ENCODE peak calls at places on chromosomes 7 and 10, in four cellular contexts. V is hepatocyte; K is CD4-positive, CD25-positive, alpha-beta regulatory T cell; N is cardiac muscle cell. L is an unnamed sample.

GRCh38 chr7:155130493-155130892 is 60.4 kb downstream of the HTR5A start:
- DNase-seq in K (no peak), N (no peak), V (no peak), L (no peak)

GRCh38 chr7:17460001-17460400 is 161.5 kb downstream of the AHR start:
- DNase-seq in V (no peak), K (no peak), N (no peak), L (no peak)

GRCh38 chr10:101112799-101113594 is 18.1 kb upstream of the TLX1 start:
- DNase-seq in V (no peak), K (no peak), N (no peak), L (no peak)

GRCh38 chr10:4013651-4014085 is 228.7 kb upstream of the KLF6 start:
- DNase-seq in V (no peak), N (no peak), K (no peak), L (no peak)

GRCh38 chr10:91167406-91167805 is 53.1 kb upstream of the PCGF5 start:
- DNase-seq in K (no peak), N (no peak), V (no peak), L (no peak)

GRCh38 chr10:68151453-68151852 is 42.2 kb downstream of the MYPN start:
- DNase-seq in V (no peak), K (no peak), N (no peak), L (no peak)

GRCh38 chr7:16989883-16990413 is 108.2 kb upstream of the AGR3 start:
- DNase-seq in N (peak), V (peak), K (no peak), L (no peak)

GRCh38 chr10:36725581-36726520 is 399.5 kb upstream of the ANKRD30A start:
- DNase-seq in N (peak), V (peak), K (no peak), L (no peak)

GRCh38 chr10:77305650-77306632 is 331.7 kb downstream of the KCNMA1 start:
- DNase-seq in K (no peak), V (no peak), N (peak), L (no peak)

GRCh38 chr7:6630007-6630849 is 6.9 kb upstream of the ZNF316 start:
- DNase-seq in V (no peak), K (no peak), N (no peak), L (no peak)

GRCh38 chr7:45978010-45978681 is 57.1 kb upstream of the IGFBP3 start:
- DNase-seq in V (peak), N (peak), K (no peak), L (no peak)

GRCh38 chr10:78779339-78779955 is 289.3 kb upstream of the ZMIZ1 start:
- DNase-seq in V (no peak), K (no peak), N (peak), L (no peak)

GRCh38 chr7:100568936-100569844 is 4.5 kb downstream of the SAP25 start:
- DNase-seq in V (peak), K (peak), N (peak), L (peak)

GRCh38 chr7:39406464-39406863 is 159.7 kb upstream of the YAE1 start:
- DNase-seq in N (no peak), V (peak), K (no peak), L (no peak)

GRCh38 chr7:111633878-111634277 is 71.6 kb upstream of the IMMP2L start:
- DNase-seq in N (no peak), K (no peak), V (no peak), L (no peak)

GRCh38 chr7:47536705-47537611 is 45.0 kb downstream of the TNS3 start:
- DNase-seq in N (peak), V (peak), K (no peak), L (no peak)

GRCh38 chr7:42492895-42493294 is 255.9 kb upstream of the GLI3 start:
- DNase-seq in K (no peak), V (no peak), N (peak), L (no peak)

GRCh38 chr10:122197823-122198222 is 73.3 kb upstream of the BTBD16 start:
- DNase-seq in V (no peak), N (no peak), K (no peak), L (no peak)

GRCh38 chr7:90743626-90744025 is 147.5 kb downstream of the CDK14 start:
- DNase-seq in K (no peak), V (no peak), N (no peak), L (no peak)

GRCh38 chr7:90736968-90737939 is 141.1 kb downstream of the CDK14 start:
- DNase-seq in K (no peak), N (no peak), V (no peak), L (no peak)

GRCh38 chr7:90739731-90740130 is 143.6 kb downstream of the CDK14 start:
- DNase-seq in N (no peak), V (no peak), K (no peak), L (no peak)

GRCh38 chr7:90738249-90738648 is 142.1 kb downstream of the CDK14 start:
- DNase-seq in N (no peak), V (no peak), K (no peak), L (no peak)

DNA sequence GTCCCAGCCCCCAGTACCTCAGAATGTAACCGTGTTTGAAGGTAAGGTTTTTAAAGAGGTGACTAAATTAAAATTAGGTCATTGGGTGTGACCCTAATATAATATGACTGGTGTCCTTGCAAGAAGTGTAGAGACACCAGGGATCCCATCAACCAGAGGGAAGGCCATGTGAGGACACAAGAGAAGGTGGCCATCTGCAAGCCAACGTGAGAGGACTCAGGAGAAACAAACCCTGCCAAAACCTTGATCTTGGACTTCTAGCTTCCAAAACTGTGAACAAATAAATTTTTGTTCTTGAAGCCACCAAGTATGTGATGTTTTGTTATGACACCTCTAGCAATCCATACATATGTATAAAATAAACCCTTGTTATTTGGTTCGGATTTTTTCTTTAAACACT is 144.2 kb downstream of the CDK14 start:
- DNase-seq in N (no peak), K (no peak), V (no peak), L (no peak)
- H3K27ac ChIP-seq in N (no peak), K (no peak), V (no peak), L (no peak)

GRCh38 chr10:75396861-75397570 is 4.5 kb downstream of the ZNF503 start:
- DNase-seq in V (peak), K (no peak), N (peak), L (no peak)
- H3K27ac ChIP-seq in V (peak), K (no peak), N (peak), L (no peak)

DNA sequence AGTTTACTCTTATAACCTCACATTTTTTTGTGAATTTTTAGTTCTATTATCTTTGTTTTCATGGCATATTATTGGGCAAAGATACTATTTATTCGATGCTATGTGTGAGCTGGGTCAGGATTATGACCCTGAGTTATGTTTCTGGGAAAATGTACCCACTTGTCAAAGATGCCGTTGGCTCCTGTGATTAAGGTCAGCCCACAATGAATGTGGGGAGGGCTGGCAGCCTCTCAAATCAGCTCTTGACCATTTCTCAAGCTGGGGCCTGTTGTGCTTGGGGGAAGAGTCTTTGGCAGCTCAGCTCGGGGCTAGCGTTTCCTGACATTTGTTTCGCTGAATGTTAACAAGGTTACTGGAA is 97.5 kb downstream of the TCF7L2 start:
- DNase-seq in N (peak), K (no peak), V (no peak), L (no peak)
- H3K27ac ChIP-seq in N (peak), K (no peak), V (peak), L (no peak)

GRCh38 chr7:7921830-7922229 is 46.8 kb upstream of the GLCCI1 start:
- DNase-seq in V (no peak), K (no peak), N (no peak), L (no peak)

GRCh38 chr7:7920481-7920880 is 48.1 kb upstream of the GLCCI1 start:
- DNase-seq in K (peak), N (no peak), V (no peak), L (no peak)

GRCh38 chr7:7919449-7919945 is 49.1 kb upstream of the GLCCI1 start:
- DNase-seq in V (no peak), N (no peak), K (no peak), L (no peak)

GRCh38 chr7:7918736-7919448 is 49.7 kb upstream of the GLCCI1 start:
- DNase-seq in K (no peak), N (no peak), V (no peak), L (no peak)

GRCh38 chr7:7920056-7920455 is 48.5 kb upstream of the GLCCI1 start:
- DNase-seq in K (no peak), N (no peak), V (no peak), L (no peak)
- H3K27ac ChIP-seq in K (peak), N (no peak), V (no peak), L (no peak)

DNA sequence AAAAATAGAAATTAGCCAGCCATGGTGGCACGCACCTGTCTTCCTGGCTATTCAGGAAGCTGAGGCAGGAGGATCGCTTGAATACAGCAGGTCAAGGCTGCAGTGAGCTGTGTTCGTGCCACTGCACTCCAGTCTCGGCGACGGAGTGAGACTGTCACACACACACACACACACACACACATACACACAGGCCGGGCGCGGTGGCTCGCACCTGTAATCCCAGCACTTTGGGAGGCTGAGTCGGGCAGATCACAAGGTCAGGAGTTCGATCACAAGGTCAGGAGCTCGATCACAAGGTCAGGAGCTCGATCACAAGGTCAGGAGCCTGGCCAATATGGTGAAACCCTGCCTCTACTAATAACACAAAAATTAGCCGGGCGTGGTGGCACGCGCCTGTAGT is 68.4 kb downstream of the ST8SIA6 start:
- DNase-seq in K (no peak), N (no peak), V (no peak), L (no peak)
- H3K27ac ChIP-seq in K (no peak), N (no peak), V (no peak), L (no peak)

GRCh38 chr10:110005716-110006115 is 2.1 kb upstream of the ADD3 start:
- DNase-seq in K (no peak), N (peak), V (peak), L (no peak)
- H3K27ac ChIP-seq in K (no peak), N (peak), V (peak), L (no peak)

GRCh38 chr10:128877936-128878335 is 589.1 kb upstream of the MGMT start:
- DNase-seq in V (no peak), N (no peak), K (no peak), L (no peak)

GRCh38 chr10:128877141-128877540 is 589.9 kb upstream of the MGMT start:
- DNase-seq in K (no peak), V (no peak), N (no peak), L (no peak)

GRCh38 chr10:128875955-128876354 is 591.1 kb upstream of the MGMT start:
- DNase-seq in K (no peak), V (peak), N (peak), L (no peak)

GRCh38 chr10:128873408-128873807 is 593.6 kb upstream of the MGMT start:
- DNase-seq in K (no peak), N (peak), V (no peak), L (no peak)

GRCh38 chr10:128875030-128875744 is 591.9 kb upstream of the MGMT start:
- DNase-seq in V (no peak), N (peak), K (no peak), L (no peak)
- H3K27ac ChIP-seq in V (peak), N (no peak), K (no peak), L (no peak)

DNA sequence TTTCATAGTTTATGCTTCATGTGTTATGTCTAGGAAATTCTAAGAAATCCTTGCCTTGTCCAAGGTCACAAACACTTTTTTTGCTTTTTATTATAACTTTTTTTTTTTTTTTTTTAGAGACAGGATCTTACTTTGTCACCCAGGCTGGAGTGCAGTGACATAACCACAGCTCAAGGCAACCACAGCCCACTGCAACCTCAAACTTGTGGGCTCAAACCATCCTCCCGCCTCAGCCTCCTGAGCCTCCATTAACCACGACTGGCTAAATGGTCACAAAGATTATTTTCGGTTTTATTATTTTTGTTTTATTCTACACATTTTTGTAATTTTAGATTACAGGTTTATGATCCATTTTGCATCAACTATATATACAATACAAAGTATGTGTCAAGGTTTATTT is 7.1 kb upstream of the FAM204A start:
- DNase-seq in K (no peak), N (no peak), V (no peak), L (no peak)
- H3K27ac ChIP-seq in K (no peak), N (no peak), V (no peak), L (no peak)